ENCODE peak calls at places on chromosomes 7 and 10, in seven cellular contexts. Y, C, S, G, Z, Q and P are unnamed samples.

GRCh38 chr10:91672021-91672608 is 39.2 kb upstream of the PPP1R3C start:
- DNase-seq in Y (no peak), C (peak; percentile 53), Q (no peak), Z (no peak), S (no peak), G (peak; percentile 58), P (peak; percentile 61)

GRCh38 chr7:44278451-44279161 is 46.8 kb downstream of the CAMK2B start:
- DNase-seq in S (no peak), Z (peak; percentile 38), Q (no peak), C (peak; percentile 52), Y (no peak), G (no peak), P (no peak)

GRCh38 chr7:18119985-18120384 is 92.3 kb upstream of the PRPS1L1 start:
- DNase-seq in C (no peak), Q (no peak), G (no peak), S (peak; percentile 3), Z (no peak), Y (no peak), P (peak; percentile 56)

GRCh38 chr7:641269-641671 is 85.2 kb upstream of the DNAAF5 start:
- DNase-seq in S (peak; percentile 97), C (no peak), Y (no peak), Q (no peak), G (peak; percentile 63), Z (no peak), P (peak; percentile 94)

GRCh38 chr7:114979388-114979787 is 57.5 kb downstream of the MDFIC start:
- DNase-seq in G (no peak), Z (no peak), C (no peak), Y (no peak), S (peak; percentile 10), Q (no peak), P (peak; percentile 2)

GRCh38 chr7:1825877-1826741 is 156.0 kb downstream of the ELFN1 start:
- DNase-seq in Q (no peak), Y (no peak), S (no peak), G (no peak), C (no peak), Z (peak; percentile 41), P (no peak)

GRCh38 chr10:98047009-98047741 is 16.8 kb upstream of the CRTAC1 start:
- DNase-seq in Z (no peak), C (no peak), Q (no peak), Y (no peak), G (peak; percentile 2), S (no peak), P (no peak)

GRCh38 chr7:132516042-132516840 is 60.0 kb downstream of the PLXNA4 start:
- DNase-seq in Y (no peak), Q (peak; percentile 9), C (no peak), G (no peak), Z (no peak), S (no peak), P (no peak)

GRCh38 chr7:131219277-131220041 is 108.2 kb upstream of the MKLN1 start:
- DNase-seq in Q (peak; percentile 37), G (no peak), C (no peak), Y (no peak), S (no peak), Z (no peak), P (no peak)

GRCh38 chr10:95133016-95133752 is 60.9 kb upstream of the ACSM6 start:
- DNase-seq in G (peak; percentile 86), Y (peak; percentile 45), Z (peak; percentile 95), S (peak; percentile 82), C (peak; percentile 41), Q (peak; percentile 88), P (peak; percentile 43)

GRCh38 chr10:120607016-120607709 is 150.1 kb downstream of the PLPP4 start:
- DNase-seq in C (no peak), Q (no peak), S (no peak), Z (no peak), G (no peak), Y (no peak), P (no peak)

GRCh38 chr7:19215421-19215820 is 70.2 kb upstream of the FERD3L start:
- DNase-seq in Q (no peak), G (no peak), C (no peak), Y (no peak), Z (no peak), S (no peak), P (no peak)
- TF ChIP-seq JUND in Q (no peak), G (no peak), C (no peak), Y (no peak), Z (no peak), S (no peak), P (no peak)

GRCh38 chr10:80964179-80964578 is 426.5 kb downstream of the SH2D4B start:
- DNase-seq in C (no peak), G (no peak), S (no peak), Y (no peak), Z (no peak), Q (no peak), P (no peak)
- TF ChIP-seq JUND in C (no peak), G (no peak), S (no peak), Y (no peak), Z (no peak), Q (no peak), P (peak; percentile 69)

DNA sequence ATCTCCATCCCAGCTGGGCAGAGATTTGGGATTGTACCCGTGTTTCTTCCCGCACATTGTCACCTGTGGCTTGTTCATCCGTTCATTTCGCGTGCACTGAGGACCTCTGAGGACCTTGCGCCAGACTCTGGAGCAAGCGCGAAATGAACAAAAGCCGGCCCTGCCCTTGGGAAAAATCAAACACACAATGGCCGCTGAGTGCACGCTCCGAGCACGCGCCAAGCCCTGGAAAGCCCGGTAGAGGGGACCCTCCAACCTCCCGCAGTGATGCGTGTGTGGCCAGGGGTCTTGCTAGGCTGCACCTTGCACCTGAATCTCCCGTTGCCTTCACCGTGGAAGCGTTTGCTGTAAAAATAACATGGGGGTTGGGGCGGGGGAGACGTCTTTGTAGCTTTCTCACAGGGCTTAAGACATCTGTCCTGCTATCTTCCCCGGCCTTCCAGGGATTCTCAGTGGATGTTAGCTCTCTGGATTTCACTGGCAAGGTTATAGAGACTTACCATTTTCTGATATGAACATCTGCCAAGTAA is 37.4 kb downstream of the ZNF777 start:
- DNase-seq in C (no peak), Q (no peak), Z (no peak), Y (no peak), S (no peak), G (no peak), P (no peak)
- TF ChIP-seq JUND in C (no peak), Q (no peak), Z (no peak), Y (no peak), S (no peak), G (no peak), P (no peak)

DNA sequence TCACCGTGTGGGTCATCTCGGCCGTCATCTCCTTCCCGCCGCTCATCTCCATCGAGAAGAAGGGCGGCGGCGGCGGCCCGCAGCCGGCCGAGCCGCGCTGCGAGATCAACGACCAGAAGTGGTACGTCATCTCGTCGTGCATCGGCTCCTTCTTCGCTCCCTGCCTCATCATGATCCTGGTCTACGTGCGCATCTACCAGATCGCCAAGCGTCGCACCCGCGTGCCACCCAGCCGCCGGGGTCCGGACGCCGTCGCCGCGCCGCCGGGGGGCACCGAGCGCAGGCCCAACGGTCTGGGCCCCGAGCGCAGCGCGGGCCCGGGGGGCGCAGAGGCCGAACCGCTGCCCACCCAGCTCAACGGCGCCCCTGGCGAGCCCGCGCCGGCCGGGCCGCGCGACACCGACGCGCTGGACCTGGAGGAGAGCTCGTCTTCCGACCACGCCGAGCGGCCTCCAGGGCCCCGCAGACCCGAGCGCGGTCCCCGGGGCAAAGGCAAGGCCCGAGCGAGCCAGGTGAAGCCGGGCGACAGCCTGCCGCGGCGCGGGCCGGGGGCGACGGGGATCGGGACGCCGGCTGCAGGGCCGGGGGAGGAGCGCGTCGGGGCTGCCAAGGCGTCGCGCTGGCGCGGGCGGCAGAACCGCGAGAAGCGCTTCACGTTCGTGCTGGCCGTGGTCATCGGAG is 1.8 kb downstream of the ADRA2A start:
- DNase-seq in S (no peak), C (no peak), Q (no peak), Z (peak; percentile 54), Y (no peak), G (no peak), P (no peak)
- TF ChIP-seq JUND in S (no peak), C (no peak), Q (no peak), Z (no peak), Y (no peak), G (no peak), P (no peak)